ENCODE peak calls at places on chromosomes 2 and 18, in ten cellular contexts. M is transverse colon; C is thoracic aorta; K is H9; E is right atrium auricular region; X is CD8-positive, alpha-beta T cell; H is stomach; J is cardiac muscle cell; P is neural crest cell; A is WTC11. I is an unnamed sample.

GRCh38 chr2:46996300-46996843 is 80.8 kb upstream of the MCFD2 start:
- DNase-seq in M (no peak), C (no peak), K (no peak), E (no peak), X (no peak), H (no peak), J (no peak), P (no peak), A (no peak), I (no peak)

GRCh38 chr2:71749671-71750101 is 296.3 kb downstream of the DYSF start:
- DNase-seq in M (no peak), C (no peak), K (no peak), E (no peak), X (no peak), H (no peak), J (no peak), P (no peak), A (no peak), I (no peak)

GRCh38 chr2:233457356-233457755 is 103.1 kb downstream of the DGKD start:
- DNase-seq in M (no peak), C (no peak), K (no peak), E (no peak), X (no peak), H (no peak), J (no peak), P (no peak), A (no peak), I (no peak)

GRCh38 chr2:32430804-32431203 is 74.0 kb downstream of the BIRC6 start:
- DNase-seq in M (no peak), C (no peak), K (no peak), E (no peak), X (no peak), H (no peak), J (no peak), P (no peak), A (no peak), I (no peak)

GRCh38 chr2:95389256-95390119 is 13.0 kb upstream of the FAHD2A start:
- DNase-seq in M (peak), C (no peak), K (peak), E (peak), X (peak), H (peak), J (peak), P (peak), A (peak), I (no peak)

GRCh38 chr2:167749016-167749415 is 498.4 kb downstream of the STK39 start:
- DNase-seq in M (no peak), C (no peak), K (no peak), E (no peak), X (no peak), H (no peak), J (no peak), P (no peak), A (no peak), I (no peak)

GRCh38 chr2:65710779-65711295 is 278.4 kb upstream of the SPRED2 start:
- DNase-seq in M (no peak), C (no peak), K (peak), E (no peak), X (no peak), H (peak), J (peak), P (no peak), A (no peak), I (no peak)

GRCh38 chr2:239152239-239152915 is 248.4 kb downstream of the HDAC4 start:
- DNase-seq in M (no peak), C (no peak), K (no peak), E (no peak), X (no peak), H (peak), J (no peak), P (no peak), A (no peak), I (no peak)

GRCh38 chr2:70509565-70509964 is 44.1 kb downstream of the TGFA start:
- DNase-seq in M (peak), C (no peak), K (no peak), E (no peak), X (no peak), H (peak), J (no peak), P (no peak), A (no peak), I (no peak)

GRCh38 chr2:189555243-189555642 is 25.3 kb downstream of the SLC40A1 start:
- DNase-seq in M (no peak), C (no peak), K (no peak), E (no peak), X (no peak), H (no peak), J (no peak), P (no peak), A (no peak), I (no peak)

GRCh38 chr2:20401495-20401855 is 45.4 kb upstream of the RHOB start:
- DNase-seq in M (no peak), C (no peak), K (no peak), E (peak), X (no peak), H (no peak), J (no peak), P (no peak), A (no peak), I (no peak)

GRCh38 chr2:168796583-168797285 is 5.7 kb upstream of the NOSTRIN start:
- DNase-seq in M (no peak), C (no peak), K (no peak), E (no peak), X (no peak), H (no peak), J (no peak), P (no peak), A (no peak), I (no peak)

GRCh38 chr2:71455011-71455740 is 1.8 kb downstream of the DYSF start:
- DNase-seq in M (no peak), C (no peak), K (peak), E (peak), X (no peak), H (no peak), J (no peak), P (no peak), A (peak), I (no peak)

GRCh38 chr18:4130734-4131719 is 324.1 kb downstream of the DLGAP1 start:
- DNase-seq in M (no peak), C (no peak), K (no peak), E (no peak), X (no peak), H (no peak), J (no peak), P (no peak), A (no peak), I (no peak)

GRCh38 chr18:13627639-13628038 is 98.7 kb downstream of the FAM210A start:
- DNase-seq in M (no peak), C (no peak), K (no peak), E (no peak), X (no peak), H (no peak), J (no peak), P (no peak), A (no peak), I (no peak)

GRCh38 chr2:235658371-235659174 is 164.7 kb downstream of the AGAP1 start:
- DNase-seq in M (no peak), C (no peak), K (peak), E (no peak), X (no peak), H (no peak), J (no peak), P (no peak), A (peak), I (no peak)

GRCh38 chr2:66443977-66444855 is 9.3 kb downstream of the MEIS1 start:
- DNase-seq in M (no peak), C (no peak), K (no peak), E (no peak), X (no peak), H (no peak), J (peak), P (no peak), A (peak), I (no peak)

GRCh38 chr2:58688813-58689212 is 447.7 kb upstream of the FANCL start:
- DNase-seq in M (no peak), C (no peak), K (no peak), E (no peak), X (no peak), H (no peak), J (no peak), P (no peak), A (no peak), I (no peak)

GRCh38 chr2:58215429-58215828 is 25.7 kb downstream of the FANCL start:
- DNase-seq in M (no peak), C (no peak), K (no peak), E (no peak), X (no peak), H (no peak), J (no peak), P (no peak), A (no peak), I (no peak)

GRCh38 chr2:188410504-188411235 is 119.0 kb downstream of the GULP1 start:
- DNase-seq in M (no peak), C (no peak), K (peak), E (no peak), X (no peak), H (no peak), J (no peak), P (no peak), A (no peak), I (no peak)

GRCh38 chr2:25341031-25341727 is 546 bp downstream of the DNMT3A start:
- DNase-seq in M (peak), C (no peak), K (no peak), E (no peak), X (no peak), H (peak), J (peak), P (no peak), A (no peak), I (no peak)

GRCh38 chr2:23460228-23460627 is 75.2 kb downstream of the KLHL29 start:
- DNase-seq in M (no peak), C (no peak), K (no peak), E (no peak), X (no peak), H (no peak), J (no peak), P (no peak), A (no peak), I (no peak)

GRCh38 chr2:200051621-200051945 is 96.2 kb downstream of the MAIP1 start:
- DNase-seq in M (no peak), C (no peak), K (no peak), E (no peak), X (no peak), H (no peak), J (no peak), P (no peak), A (no peak), I (no peak)

GRCh38 chr2:191350826-191351225 is 105.6 kb downstream of the MYO1B start:
- DNase-seq in M (no peak), C (no peak), K (no peak), E (no peak), X (no peak), H (no peak), J (no peak), P (no peak), A (no peak), I (no peak)

GRCh38 chr2:191351298-191351697 is 106.1 kb downstream of the MYO1B start:
- DNase-seq in M (no peak), C (no peak), K (no peak), E (no peak), X (no peak), H (no peak), J (no peak), P (no peak), A (no peak), I (no peak)

GRCh38 chr2:191351921-191352320 is 106.7 kb downstream of the MYO1B start:
- DNase-seq in M (no peak), C (no peak), K (no peak), E (no peak), X (no peak), H (no peak), J (no peak), P (no peak), A (no peak), I (no peak)

GRCh38 chr2:191347881-191348280 is 102.7 kb downstream of the MYO1B start:
- DNase-seq in M (no peak), C (no peak), K (no peak), E (no peak), X (no peak), H (no peak), J (no peak), P (no peak), A (no peak), I (no peak)

GRCh38 chr2:191349990-191350389 is 104.8 kb downstream of the MYO1B start:
- DNase-seq in M (no peak), C (no peak), K (no peak), E (no peak), X (no peak), H (no peak), J (no peak), P (no peak), A (no peak), I (no peak)
- TF ChIP-seq CTCF in M (no peak), C (no peak), K (no peak), E (peak), X (no peak), H (no peak), J (no peak), P (no peak), A (no peak), I (no peak)

DNA sequence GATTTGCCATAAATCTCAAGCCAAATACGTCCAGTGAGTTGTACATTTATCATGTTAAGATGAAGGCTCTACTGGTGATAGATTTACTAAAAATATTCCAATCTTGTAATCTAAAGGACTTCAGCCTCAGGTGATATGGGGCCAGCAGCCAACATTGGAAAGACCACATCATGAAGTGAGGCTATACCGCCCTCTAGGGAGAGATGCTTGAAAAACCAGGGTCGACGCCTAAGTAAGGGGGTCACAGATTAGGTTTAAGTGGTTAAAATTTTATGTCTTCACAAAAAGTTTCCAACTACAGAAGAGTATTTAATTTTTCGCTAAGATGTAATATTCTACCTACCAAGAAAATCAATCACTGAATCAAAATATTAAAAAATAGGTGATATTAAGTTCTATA is 33.3 kb downstream of the DOCK10 start:
- DNase-seq in M (no peak), C (no peak), K (peak), E (no peak), X (no peak), H (no peak), J (peak), P (no peak), A (peak), I (no peak)
- TF ChIP-seq CTCF in M (peak), C (no peak), K (peak), E (no peak), X (peak), H (no peak), J (peak), P (peak), A (peak), I (peak)

GRCh38 chr2:128734521-128735295 is 416.0 kb upstream of the HS6ST1 start:
- DNase-seq in M (no peak), C (no peak), K (peak), E (peak), X (no peak), H (no peak), J (no peak), P (no peak), A (peak), I (no peak)
- TF ChIP-seq CTCF in M (no peak), C (no peak), K (peak), E (no peak), X (no peak), H (no peak), J (no peak), P (no peak), A (no peak), I (no peak)

GRCh38 chr2:121382744-121383143 is 97.7 kb upstream of the TFCP2L1 start:
- DNase-seq in M (no peak), C (no peak), K (no peak), E (no peak), X (no peak), H (no peak), J (no peak), P (no peak), A (no peak), I (no peak)
- TF ChIP-seq CTCF in M (no peak), C (no peak), K (peak), E (no peak), X (no peak), H (no peak), J (peak), P (no peak), A (no peak), I (no peak)

DNA sequence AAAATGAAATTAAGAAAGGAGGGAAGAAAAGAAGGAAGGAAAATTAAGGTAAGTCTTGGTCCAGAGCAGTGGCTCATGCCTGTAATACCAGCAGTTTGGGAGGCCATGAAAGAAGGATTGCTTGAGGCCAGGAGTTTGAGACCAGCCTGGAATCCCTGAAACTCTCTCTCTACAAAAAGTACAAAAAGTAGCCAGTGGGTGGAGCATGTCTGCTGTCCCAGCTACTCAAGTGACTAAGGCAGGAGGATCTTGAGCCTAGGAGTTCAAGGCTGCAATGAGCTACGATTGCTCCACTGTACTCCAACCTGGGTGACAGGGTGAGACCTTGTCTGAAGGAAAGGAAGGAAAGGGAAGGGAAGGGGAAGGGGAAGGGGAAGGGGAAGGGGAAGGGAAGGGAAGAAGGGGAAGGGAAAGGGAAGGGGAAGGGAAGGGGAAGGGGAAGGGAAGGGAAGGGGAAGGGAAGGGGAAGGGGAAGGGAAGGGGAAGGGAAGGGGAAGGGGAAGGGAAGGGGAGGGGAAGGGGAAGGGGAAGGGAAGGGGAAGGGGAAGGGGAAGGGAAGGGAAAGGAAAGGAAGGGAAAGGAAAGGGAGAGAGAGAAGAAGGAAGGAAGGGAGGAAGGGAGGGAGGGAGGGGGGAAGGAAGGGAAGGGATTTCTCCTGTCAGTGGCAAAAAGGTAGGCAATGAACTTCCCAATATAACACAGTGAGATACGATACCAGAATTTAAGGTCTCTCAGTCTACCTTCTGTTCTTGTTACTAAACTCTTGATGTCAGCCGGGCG is 412.8 kb downstream of the CMPK2 start:
- DNase-seq in M (no peak), C (no peak), K (peak), E (no peak), X (no peak), H (no peak), J (no peak), P (no peak), A (no peak), I (no peak)
- TF ChIP-seq CTCF in M (no peak), C (no peak), K (peak), E (no peak), X (no peak), H (no peak), J (no peak), P (peak), A (no peak), I (no peak)